ENCODE peak calls at places on chromosomes 4 and X, in five cellular contexts. D is HT1080, L is ovary, O is cerebellar cortex, A is caudate nucleus. J is an unnamed sample.

GRCh38 chrX:112043997-112044396 is 38.6 kb downstream of the TRPC5 start:
- DNase-seq in D (no peak), L (no peak), O (no peak), A (no peak), J (peak; percentile 31)

GRCh38 chr4:145878501-145879435 is 59.9 kb downstream of the ZNF827 start:
- DNase-seq in D (no peak), L (no peak), O (no peak), A (no peak), J (no peak)

GRCh38 chrX:20254712-20255299 is 11.9 kb downstream of the RPS6KA3 start:
- DNase-seq in D (no peak), L (no peak), O (no peak), A (no peak), J (no peak)

GRCh38 chr4:38605794-38606586 is 58.0 kb upstream of the KLF3 start:
- DNase-seq in D (no peak), L (no peak), O (no peak), A (no peak), J (no peak)

GRCh38 chr4:4506961-4507360 is 34.9 kb downstream of the STX18 start:
- DNase-seq in D (no peak), L (peak; percentile 44), O (no peak), A (no peak), J (no peak)

GRCh38 chr4:149292422-149293055 is 523.1 kb downstream of the IQCM start:
- DNase-seq in D (no peak), L (no peak), O (peak; percentile 52), A (no peak), J (no peak)

GRCh38 chr4:77818077-77818666 is 996 bp downstream of the CNOT6L start:
- DNase-seq in D (peak; percentile 90), L (peak; percentile 69), O (peak; percentile 83), A (peak; percentile 38), J (peak; percentile 91)

GRCh38 chr4:187477224-187477623 is 518.3 kb upstream of the ZFP42 start:
- DNase-seq in D (no peak), L (no peak), O (no peak), A (no peak), J (no peak)